ENCODE peak calls at places on chromosomes 16 and 17, in ten cellular contexts. V, E, S, N, C, U, O, K, W and I are unnamed samples.

GRCh38 chr17:77749316-77749715 is 209.2 kb upstream of the TNRC6C start:
- DNase-seq in V (no peak), E (peak; percentile 65), S (peak; percentile 2), N (no peak), C (no peak), U (no peak), O (peak; percentile 25), K (no peak), W (no peak), I (peak; percentile 45)

GRCh38 chr17:76940293-76940692 is 72.1 kb downstream of the MGAT5B start:
- DNase-seq in V (no peak), E (no peak), S (no peak), N (no peak), C (no peak), U (no peak), O (no peak), K (no peak), W (no peak), I (no peak)

GRCh38 chr17:1067282-1067956 is 70.5 kb downstream of the TIMM22 start:
- DNase-seq in V (no peak), E (no peak), S (no peak), N (no peak), C (peak; percentile 19), U (no peak), O (no peak), K (no peak), W (no peak), I (no peak)

GRCh38 chr17:2192367-2193028 is 111.1 kb downstream of the SMG6 start:
- DNase-seq in V (peak; percentile 73), E (no peak), S (no peak), N (no peak), C (no peak), U (peak; percentile 82), O (no peak), K (no peak), W (no peak), I (no peak)

GRCh38 chr16:79721186-79721745 is 120.7 kb upstream of the MAF start:
- DNase-seq in V (no peak), E (no peak), S (no peak), N (no peak), C (no peak), U (no peak), O (no peak), K (no peak), W (peak; percentile 59), I (no peak)

GRCh38 chr17:76296889-76297288 is 11.2 kb downstream of the QRICH2 start:
- DNase-seq in V (no peak), E (no peak), S (no peak), N (no peak), C (no peak), U (no peak), O (no peak), K (no peak), W (no peak), I (no peak)

GRCh38 chr17:16066125-16066524 is 66.5 kb downstream of the TTC19 start:
- DNase-seq in V (no peak), E (no peak), S (no peak), N (no peak), C (no peak), U (no peak), O (no peak), K (no peak), W (no peak), I (no peak)

GRCh38 chr16:59573528-59574271 is 839.6 kb upstream of the GOT2 start:
- DNase-seq in V (no peak), E (no peak), S (no peak), N (no peak), C (no peak), U (no peak), O (no peak), K (no peak), W (no peak), I (no peak)

GRCh38 chr16:12252616-12253015 is 276.1 kb downstream of the SNX29 start:
- DNase-seq in V (peak; percentile 6), E (no peak), S (no peak), N (no peak), C (no peak), U (no peak), O (no peak), K (no peak), W (no peak), I (no peak)

GRCh38 chr17:19579867-19580565 is 46.4 kb downstream of the SLC47A1 start:
- DNase-seq in V (peak; percentile 19), E (no peak), S (no peak), N (no peak), C (peak; percentile 54), U (no peak), O (no peak), K (no peak), W (peak; percentile 52), I (no peak)

GRCh38 chr17:13550291-13550690 is 51.4 kb downstream of the HS3ST3A1 start:
- DNase-seq in V (no peak), E (no peak), S (no peak), N (no peak), C (no peak), U (no peak), O (no peak), K (no peak), W (no peak), I (no peak)

GRCh38 chr17:42027961-42028790 is 8.3 kb downstream of the NKIRAS2 start:
- DNase-seq in V (no peak), E (no peak), S (no peak), N (no peak), C (no peak), U (no peak), O (no peak), K (no peak), W (no peak), I (no peak)
- TF ChIP-seq CTCF in V (no peak), E (no peak), S (no peak), N (no peak), C (peak; percentile 9), U (peak; percentile 27), O (peak; percentile 18), K (no peak), W (no peak), I (no peak)

GRCh38 chr16:50067290-50067853 is 1.6 kb downstream of the HEATR3 start:
- DNase-seq in V (peak; percentile 82), E (no peak), S (no peak), N (no peak), C (no peak), U (peak; percentile 4), O (no peak), K (no peak), W (peak; percentile 19), I (no peak)
- H3K4me1 ChIP-seq in V (no peaks in the 10 kb centered on the region), E (peaks cover 19% of the 10 kb centered on the region), S (no peaks in the 10 kb centered on the region), N (peaks cover 20% of the 10 kb centered on the region), C (peaks cover 22% of the 10 kb centered on the region), U (peaks cover 14% of the 10 kb centered on the region), O (peaks cover 3% of the 10 kb centered on the region), K (no peaks in the 10 kb centered on the region), W (peaks cover 8% of the 10 kb centered on the region), I (peaks cover 24% of the 10 kb centered on the region)

GRCh38 chr16:27767971-27768591 is 218.1 kb downstream of the KATNIP start:
- DNase-seq in V (no peak), E (no peak), S (no peak), N (no peak), C (no peak), U (no peak), O (peak; percentile 19), K (no peak), W (no peak), I (no peak)

GRCh38 chr16:27771201-27771910 is 221.4 kb downstream of the KATNIP start:
- DNase-seq in V (no peak), E (no peak), S (no peak), N (no peak), C (peak; percentile 41), U (no peak), O (peak; percentile 32), K (no peak), W (no peak), I (no peak)

GRCh38 chr16:27768651-27769270 is 218.8 kb downstream of the KATNIP start:
- DNase-seq in V (no peak), E (no peak), S (no peak), N (no peak), C (no peak), U (no peak), O (peak; percentile 11), K (no peak), W (no peak), I (no peak)

GRCh38 chr16:27770271-27771196 is 220.6 kb downstream of the KATNIP start:
- DNase-seq in V (no peak), E (no peak), S (no peak), N (no peak), C (peak; percentile 32), U (no peak), O (peak; percentile 34), K (no peak), W (no peak), I (no peak)

DNA sequence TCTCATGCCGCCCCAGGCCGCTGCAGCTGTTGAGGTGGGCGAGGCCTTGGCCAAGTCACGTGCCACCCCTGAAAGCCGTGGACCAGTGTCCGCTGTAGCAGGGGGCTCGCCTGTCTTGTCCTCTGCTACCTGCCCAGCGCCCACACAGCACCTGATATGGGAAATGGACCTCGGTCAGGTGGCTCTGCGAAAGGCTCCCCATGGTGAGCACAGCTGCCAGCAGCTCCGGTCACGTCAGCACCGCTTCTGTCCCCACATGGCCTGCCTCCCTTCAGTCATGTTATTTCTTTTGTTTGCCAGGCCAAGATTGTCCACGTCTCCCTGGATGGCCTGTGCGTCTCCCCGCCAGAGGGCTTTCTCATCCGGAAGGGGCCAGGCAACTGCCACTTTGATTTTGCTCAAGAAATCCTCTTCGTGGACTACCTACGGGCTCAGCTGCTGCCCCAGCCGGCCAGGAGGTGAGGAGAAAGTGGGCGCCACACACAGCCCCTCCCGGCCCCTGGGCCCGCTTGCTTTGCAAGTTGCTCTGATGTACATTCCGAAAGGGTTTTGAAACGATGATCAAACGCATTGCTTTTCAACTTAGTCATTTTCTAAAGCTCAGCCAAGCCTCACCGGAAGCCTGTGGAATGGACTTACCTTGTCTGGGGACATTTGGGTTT is 219.7 kb downstream of the KATNIP start:
- DNase-seq in V (no peak), E (no peak), S (no peak), N (no peak), C (peak; percentile 37), U (no peak), O (peak; percentile 22), K (peak; percentile 68), W (no peak), I (no peak)
- H3K27ac ChIP-seq in V (no peak overlapping the region), E (no peak overlapping the region), S (no peak overlapping the region), N (peak overlapping the region; percentile 83), C (no peak overlapping the region), U (no peak overlapping the region), O (no peak overlapping the region), K (peak overlapping the region; percentile 84), W (no peak overlapping the region), I (no peak overlapping the region)

DNA sequence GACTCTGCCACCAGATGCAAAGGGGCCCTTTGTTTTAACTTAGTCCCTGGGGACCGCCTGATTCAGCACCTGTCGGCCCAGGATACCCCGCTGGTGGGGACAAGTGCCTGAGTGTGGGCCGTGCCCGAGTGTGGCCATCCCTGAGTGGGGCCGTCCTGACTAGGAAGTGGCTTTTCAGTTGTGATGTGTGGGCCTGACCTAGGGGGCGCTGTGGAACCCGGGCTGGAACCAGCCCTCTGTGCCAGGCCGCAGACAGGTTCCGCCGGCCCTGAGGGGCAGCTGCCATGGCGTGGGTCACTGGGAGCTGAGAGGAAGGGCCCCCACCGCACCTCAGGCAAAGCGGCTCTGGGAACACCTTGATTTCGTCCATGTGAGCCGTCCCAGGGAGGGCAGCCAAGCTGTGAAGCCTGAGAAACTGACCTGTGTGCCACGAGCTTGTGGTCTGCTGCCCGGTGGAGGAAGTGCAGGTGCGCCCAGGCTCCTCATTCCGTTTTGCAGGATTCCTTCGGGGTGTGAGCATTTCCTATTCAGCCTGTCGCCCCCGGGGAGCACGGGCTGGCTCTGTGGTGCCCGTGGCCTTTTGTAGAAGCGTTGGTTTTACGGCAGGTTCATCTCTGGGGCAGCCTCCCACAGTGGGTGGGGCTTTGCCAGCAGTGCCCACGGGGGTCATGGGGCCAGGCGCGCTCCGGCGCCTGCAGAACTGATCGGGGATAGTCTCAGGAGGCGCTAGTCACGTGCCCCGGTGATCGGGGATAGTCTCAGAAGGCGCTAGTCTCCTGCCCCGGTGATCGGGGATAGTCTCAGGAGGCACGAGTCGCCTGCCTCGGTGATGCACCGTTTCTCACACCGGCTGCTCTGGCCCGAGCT is 5.3 kb downstream of the RPL13 start:
- DNase-seq in V (peak; percentile 63), E (no peak), S (no peak), N (no peak), C (peak; percentile 82), U (no peak), O (peak; percentile 81), K (peak; percentile 65), W (no peak), I (no peak)
- TF ChIP-seq CTCF in V (peak; percentile 83), E (no peak), S (peak; percentile 17), N (peak; percentile 22), C (peak; percentile 51), U (peak; percentile 76), O (peak; percentile 61), K (peak; percentile 32), W (no peak), I (peak; percentile 26)